ENCODE peak calls at places on chromosomes 7 and 10, in six cellular contexts. T is ELF-1; N is progenitor cell of endocrine pancreas; G is GM13976; D is activated T-helper 1 cell treated with anti-CD3 and anti-CD28 coated beads, Interleukin-2, amount 50 U/mL, for 16 hours; B is left lobe of liver. H is an unnamed sample.
A peak's percentile ranks its signal among the peaks of the same experiment; 100 is the strongest.

GRCh38 chr10:119461380-119461779 is 81.1 kb downstream of the RGS10 start:
- DNase-seq in T (no peak), B (no peak), N (no peak), G (peak; percentile 38), D (no peak), H (no peak)

GRCh38 chr7:7803597-7804229 is 85.3 kb upstream of the RPA3 start:
- DNase-seq in B (no peak), N (no peak), T (no peak), G (no peak), D (no peak), H (no peak)

GRCh38 chr7:80095545-80095944 is 39.1 kb upstream of the GNAI1 start:
- DNase-seq in T (no peak), B (no peak), G (no peak), D (no peak), N (no peak), H (no peak)

GRCh38 chr10:133279961-133280283 is 3.3 kb upstream of the ADAM8 start:
- DNase-seq in D (no peak), B (no peak), N (no peak), G (no peak), T (no peak), H (no peak)

GRCh38 chr10:101330236-101331225 is 23.4 kb upstream of the BTRC start:
- DNase-seq in G (no peak), T (no peak), B (no peak), N (no peak), D (no peak), H (no peak)

GRCh38 chr10:116108106-116108505 is 164.9 kb downstream of the GFRA1 start:
- DNase-seq in B (no peak), G (no peak), D (no peak), N (no peak), T (no peak), H (no peak)

GRCh38 chr10:13404791-13405190 is 56.7 kb upstream of the SEPHS1 start:
- DNase-seq in N (no peak), D (no peak), G (no peak), B (no peak), T (no peak), H (no peak)

GRCh38 chr7:145893925-145894535 is 222.6 kb upstream of the CNTNAP2 start:
- DNase-seq in T (no peak), B (no peak), D (no peak), N (no peak), G (no peak), H (no peak)

GRCh38 chr10:43123361-43124093 is 14.7 kb upstream of the CSGALNACT2 start:
- DNase-seq in B (peak; percentile 31), D (no peak), G (no peak), T (no peak), N (no peak), H (no peak)

GRCh38 chr7:87872356-87872755 is 3.8 kb downstream of the SLC25A40 start:
- DNase-seq in T (no peak), G (no peak), D (no peak), N (no peak), B (no peak), H (no peak)

GRCh38 chr10:29377333-29377961 is 88.6 kb downstream of the LYZL1 start:
- DNase-seq in G (peak; percentile 59), B (no peak), T (no peak), D (no peak), N (no peak), H (no peak)

GRCh38 chr7:28686418-28686800 is 271.7 kb downstream of the TRIL start:
- DNase-seq in D (no peak), N (no peak), G (no peak), B (no peak), T (peak; percentile 75), H (no peak)

GRCh38 chr10:124152781-124153600 is 59.6 kb upstream of the CHST15 start:
- DNase-seq in N (no peak), G (peak; percentile 75), D (no peak), T (peak; percentile 79), B (no peak), H (no peak)

GRCh38 chr10:116757246-116757645 is 14.9 kb upstream of the HSPA12A start:
- DNase-seq in B (no peak), G (no peak), N (no peak), T (no peak), D (no peak), H (no peak)

GRCh38 chr7:33039257-33039904 is 23.2 kb downstream of the NT5C3A start:
- DNase-seq in B (no peak), D (no peak), T (no peak), G (peak; percentile 35), N (no peak), H (no peak)

GRCh38 chr10:46328853-46329689 is 42.3 kb downstream of the ANTXRL start:
- DNase-seq in G (no peak), D (no peak), N (no peak), T (no peak), B (no peak), H (no peak)

GRCh38 chr10:69179089-69179742 is 818 bp upstream of the SUPV3L1 start:
- DNase-seq in D (no peak), G (no peak), B (no peak), T (no peak), N (no peak), H (peak; percentile 73)

H was measured in central memory CD8-positive, alpha-beta T cell.